ENCODE peak calls at places on chromosomes 2 and 18, in nine cellular contexts. O is SHP77; N is SW480; J is upper lobe of left lung; P is ELR; T is GM12865; U is stimulated activated CD4-positive, alpha-beta T cell treated with anti-CD3 and anti-CD28 coated beads, Interleukin-12 subunit alpha, Interleukin-12 subunit beta, amount 100 ng/mL, for 24 hours; Y is activated naive CD8-positive, alpha-beta T cell treated with anti-CD3 and anti-CD28 coated beads for 36 hours; V is skeletal muscle cell. K is an unnamed sample.

GRCh38 chr2:27903649-27904544 is 13.4 kb downstream of the BABAM2 start:
- DNase-seq in O (no peak), N (no peak), J (no peak), P (peak; percentile 81), T (no peak), U (no peak), Y (no peak), V (no peak), K (no peak)

GRCh38 chr2:158967731-158968395 is 577 bp upstream of the TANC1 start:
- DNase-seq in O (peak; percentile 75), N (peak; percentile 83), J (peak; percentile 49), P (peak; percentile 72), T (no peak), U (no peak), Y (no peak), V (no peak), K (no peak)

GRCh38 chr2:119349289-119349688 is 17.3 kb downstream of the C2orf76 start:
- DNase-seq in O (no peak), N (no peak), J (no peak), P (no peak), T (no peak), U (no peak), Y (no peak), V (no peak), K (no peak)

GRCh38 chr2:71566271-71566858 is 113.0 kb downstream of the DYSF start:
- DNase-seq in O (no peak), N (no peak), J (no peak), P (no peak), T (no peak), U (no peak), Y (no peak), V (no peak), K (no peak)

GRCh38 chr2:128559533-128560515 is 241.2 kb upstream of the HS6ST1 start:
- DNase-seq in O (no peak), N (no peak), J (no peak), P (no peak), T (no peak), U (no peak), Y (no peak), V (no peak), K (no peak)

GRCh38 chr2:62382757-62383156 is 123.2 kb downstream of the TMEM17 start:
- DNase-seq in O (peak; percentile 5), N (no peak), J (no peak), P (no peak), T (peak; percentile 53), U (no peak), Y (no peak), V (no peak), K (no peak)

GRCh38 chr18:33440384-33441043 is at the start of gene CCDC178:
- DNase-seq in O (peak; percentile 71), N (no peak), J (no peak), P (no peak), T (no peak), U (no peak), Y (no peak), V (peak; percentile 3), K (no peak)

GRCh38 chr2:127525692-127526141 is 572 bp downstream of the IWS1 start:
- DNase-seq in O (no peak), N (peak; percentile 38), J (no peak), P (peak; percentile 68), T (peak; percentile 54), U (no peak), Y (no peak), V (no peak), K (no peak)

GRCh38 chr2:137190411-137191190 is 425.3 kb downstream of the THSD7B start:
- DNase-seq in O (peak; percentile 14), N (no peak), J (no peak), P (peak; percentile 44), T (no peak), U (no peak), Y (no peak), V (no peak), K (no peak)